ENCODE peak calls at places on chromosomes 1 and 21, in six cellular contexts. X, Y, O, L, N and S are unnamed samples.

GRCh38 chr1:177228721-177229088 is 57.9 kb downstream of the BRINP2 start:
- DNase-seq in X (peak), Y (no peak), O (peak), L (no peak), N (no peak), S (no peak)

GRCh38 chr1:198030682-198031081 is 113.5 kb downstream of the LHX9 start:
- DNase-seq in X (peak), Y (no peak), O (peak), L (no peak), N (no peak), S (no peak)

GRCh38 chr21:29436143-29436542 is 137.4 kb downstream of the BACH1 start:
- DNase-seq in X (peak), Y (no peak), O (no peak), L (no peak), N (no peak), S (no peak)

GRCh38 chr1:206633708-206634121 is 1.6 kb upstream of the DYRK3 start:
- DNase-seq in X (peak), Y (peak), O (peak), L (no peak), N (no peak), S (peak)

GRCh38 chr1:178918955-178919354 is 48.1 kb upstream of the ANGPTL1 start:
- DNase-seq in X (no peak), Y (no peak), O (no peak), L (no peak), N (no peak), S (no peak)

GRCh38 chr21:26961704-26962103 is 5.2 kb downstream of the ADAMTS5 start:
- DNase-seq in X (no peak), Y (peak), O (no peak), L (no peak), N (no peak), S (no peak)

GRCh38 chr1:150072959-150073358 is 5.4 kb downstream of the VPS45 start:
- DNase-seq in X (no peak), Y (peak), O (peak), L (no peak), N (no peak), S (no peak)

GRCh38 chr1:22190731-22191130 is 47.8 kb upstream of the WNT4 start:
- DNase-seq in X (no peak), Y (no peak), O (no peak), L (no peak), N (no peak), S (no peak)

GRCh38 chr1:229596961-229597699 is 28.8 kb downstream of the TAF5L start:
- DNase-seq in X (peak), Y (no peak), O (peak), L (no peak), N (no peak), S (no peak)

GRCh38 chr1:235953801-235954200 is 87.1 kb upstream of the LYST start:
- DNase-seq in X (peak), Y (no peak), O (peak), L (no peak), N (no peak), S (peak)

GRCh38 chr1:219189021-219189824 is 15.5 kb downstream of the LYPLAL1 start:
- DNase-seq in X (peak), Y (no peak), O (peak), L (no peak), N (no peak), S (no peak)

GRCh38 chr1:51482881-51483280 is 36.2 kb downstream of the EPS15 start:
- DNase-seq in X (no peak), Y (no peak), O (peak), L (no peak), N (no peak), S (no peak)

GRCh38 chr21:37460196-37460595 is 93.6 kb downstream of the DYRK1A start:
- DNase-seq in X (no peak), Y (peak), O (no peak), L (no peak), N (no peak), S (no peak)

GRCh38 chr21:31862078-31862477 is 10.7 kb upstream of the HUNK start:
- DNase-seq in X (no peak), Y (no peak), O (no peak), L (no peak), N (peak), S (no peak)

GRCh38 chr1:225923381-225923691 is 714 bp downstream of the PYCR2 start:
- DNase-seq in X (no peak), Y (no peak), O (no peak), L (no peak), N (no peak), S (no peak)

GRCh38 chr1:208476825-208477170 is 232.6 kb upstream of the PLXNA2 start:
- DNase-seq in X (no peak), Y (no peak), O (no peak), L (no peak), N (no peak), S (no peak)

GRCh38 chr1:167563579-167564246 is 10.2 kb upstream of the CREG1 start:
- DNase-seq in X (no peak), Y (no peak), O (no peak), L (no peak), N (no peak), S (no peak)

GRCh38 chr1:98385691-98386090 is 275.8 kb upstream of the SNX7 start:
- DNase-seq in X (peak), Y (no peak), O (peak), L (no peak), N (no peak), S (peak)

GRCh38 chr1:71030021-71030420 is 17.6 kb downstream of the PTGER3 start:
- DNase-seq in X (no peak), Y (no peak), O (no peak), L (no peak), N (no peak), S (peak)

GRCh38 chr1:165420655-165421054 is 24.3 kb downstream of the RXRG start:
- DNase-seq in X (no peak), Y (no peak), O (no peak), L (no peak), N (no peak), S (no peak)

GRCh38 chr1:231387770-231388669 is 34.1 kb downstream of the EGLN1 start:
- DNase-seq in X (peak), Y (peak), O (peak), L (no peak), N (no peak), S (no peak)

GRCh38 chr1:50969611-50970507 is at the start of gene CDKN2C:
- DNase-seq in X (peak), Y (peak), O (peak), L (no peak), N (peak), S (no peak)

GRCh38 chr1:24725209-24725651 is 20.0 kb upstream of the CLIC4 start:
- DNase-seq in X (no peak), Y (no peak), O (peak), L (no peak), N (no peak), S (no peak)

GRCh38 chr1:77794550-77794949 is 15.1 kb downstream of the MIGA1 start:
- DNase-seq in X (no peak), Y (no peak), O (no peak), L (no peak), N (no peak), S (no peak)

GRCh38 chr1:77889671-77890070 is 1.2 kb downstream of the NEXN start:
- DNase-seq in X (peak), Y (no peak), O (peak), L (no peak), N (no peak), S (peak)

DNA sequence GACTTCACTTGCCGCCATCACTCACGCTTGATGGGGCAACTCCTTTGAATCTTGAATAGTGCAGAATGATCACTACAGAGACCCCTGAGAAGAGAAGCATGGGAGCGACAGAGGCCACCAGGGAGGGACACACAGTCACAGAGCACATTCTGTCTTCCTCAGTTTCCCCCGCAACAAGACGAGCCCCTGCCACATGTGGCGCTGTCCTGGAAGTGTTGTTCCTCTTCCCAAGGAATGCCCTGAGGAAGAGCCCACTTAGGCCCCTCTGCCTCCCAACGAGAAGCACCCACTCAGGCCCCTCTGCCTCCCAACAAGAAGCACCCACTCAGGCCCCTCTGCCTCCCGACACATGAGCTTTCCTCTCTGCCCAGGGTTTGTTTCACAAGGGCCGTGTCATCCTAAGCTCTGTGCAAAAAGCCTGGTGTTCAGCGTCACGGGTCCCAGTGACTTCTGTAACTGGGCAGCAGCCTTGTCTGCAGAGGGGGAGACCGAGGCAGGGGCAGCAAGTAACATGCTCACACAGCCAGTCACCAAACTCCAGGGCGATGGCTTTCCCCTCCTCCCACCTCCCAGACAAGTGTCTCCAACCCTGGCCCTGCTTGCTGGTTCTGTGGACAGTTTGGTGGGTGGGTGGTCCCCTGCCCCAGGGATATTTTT is 19.8 kb downstream of the SLC37A1 start:
- DNase-seq in X (no peak), Y (no peak), O (no peak), L (no peak), N (no peak), S (no peak)
- H3K4me3 ChIP-seq in X (no peak), Y (no peak), O (no peak), L (no peak), N (no peak), S (no peak)

GRCh38 chr1:31662463-31662862 is 17.8 kb upstream of the PEF1 start:
- DNase-seq in X (no peak), Y (no peak), O (no peak), L (no peak), N (no peak), S (no peak)
- TF ChIP-seq CTCF in X (no peak), Y (no peak), O (no peak), L (no peak), N (no peak), S (no peak)

GRCh38 chr21:43739648-43740435 is 20.9 kb downstream of the PDXK start:
- DNase-seq in X (no peak), Y (no peak), O (no peak), L (no peak), N (no peak), S (no peak)
- H3K4me3 ChIP-seq in X (no peak), Y (no peak), O (no peak), L (no peak), N (no peak), S (no peak)

DNA sequence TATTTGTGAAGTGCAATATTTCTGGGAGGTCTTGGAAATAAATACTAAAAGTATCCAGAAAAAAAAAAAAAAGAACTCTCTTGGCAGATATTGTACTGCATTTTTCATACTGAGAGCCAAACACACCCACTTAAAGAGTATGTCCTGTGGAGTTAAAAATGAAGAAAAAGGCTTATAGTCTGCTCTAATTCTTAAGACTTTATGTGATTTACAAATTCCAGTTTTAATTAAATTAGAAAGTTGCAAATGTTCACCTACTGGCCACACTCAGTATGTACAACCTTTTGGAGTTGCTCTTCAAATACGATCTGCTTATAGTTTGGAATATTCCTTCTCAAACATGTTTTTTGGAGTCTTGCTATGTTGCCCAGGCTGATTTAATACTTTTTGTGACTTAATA is 107.6 kb downstream of the LEPR start:
- DNase-seq in X (no peak), Y (no peak), O (no peak), L (no peak), N (no peak), S (no peak)
- TF ChIP-seq CTCF in X (peak), Y (no peak), O (peak), L (no peak), N (no peak), S (peak)

GRCh38 chr21:34744801-34745200 is 76.0 kb downstream of the CLIC6 start:
- DNase-seq in X (no peak), Y (no peak), O (no peak), L (no peak), N (no peak), S (no peak)

GRCh38 chr21:34743285-34743684 is 74.5 kb downstream of the CLIC6 start:
- DNase-seq in X (no peak), Y (no peak), O (no peak), L (no peak), N (no peak), S (no peak)

GRCh38 chr21:34748862-34749261 is 80.1 kb downstream of the CLIC6 start:
- DNase-seq in X (no peak), Y (no peak), O (no peak), L (no peak), N (no peak), S (no peak)

GRCh38 chr21:34743831-34744230 is 75.0 kb downstream of the CLIC6 start:
- DNase-seq in X (peak), Y (no peak), O (peak), L (no peak), N (peak), S (no peak)

GRCh38 chr21:34745557-34746255 is 76.9 kb downstream of the CLIC6 start:
- DNase-seq in X (peak), Y (peak), O (peak), L (peak), N (peak), S (peak)
- H3K4me3 ChIP-seq in X (no peak), Y (peak), O (no peak), L (no peak), N (no peak), S (no peak)

GRCh38 chr1:32806315-32806714 is 10.8 kb downstream of the YARS1 start:
- DNase-seq in X (no peak), Y (no peak), O (no peak), L (no peak), N (peak), S (no peak)

GRCh38 chr1:32798679-32799416 is 18.3 kb downstream of the YARS1 start:
- DNase-seq in X (no peak), Y (no peak), O (no peak), L (no peak), N (no peak), S (no peak)

GRCh38 chr1:32798191-32798590 is 19.0 kb downstream of the YARS1 start:
- DNase-seq in X (peak), Y (no peak), O (peak), L (no peak), N (no peak), S (no peak)

GRCh38 chr1:32797456-32797855 is 19.7 kb downstream of the YARS1 start:
- DNase-seq in X (no peak), Y (no peak), O (peak), L (no peak), N (no peak), S (no peak)

DNA sequence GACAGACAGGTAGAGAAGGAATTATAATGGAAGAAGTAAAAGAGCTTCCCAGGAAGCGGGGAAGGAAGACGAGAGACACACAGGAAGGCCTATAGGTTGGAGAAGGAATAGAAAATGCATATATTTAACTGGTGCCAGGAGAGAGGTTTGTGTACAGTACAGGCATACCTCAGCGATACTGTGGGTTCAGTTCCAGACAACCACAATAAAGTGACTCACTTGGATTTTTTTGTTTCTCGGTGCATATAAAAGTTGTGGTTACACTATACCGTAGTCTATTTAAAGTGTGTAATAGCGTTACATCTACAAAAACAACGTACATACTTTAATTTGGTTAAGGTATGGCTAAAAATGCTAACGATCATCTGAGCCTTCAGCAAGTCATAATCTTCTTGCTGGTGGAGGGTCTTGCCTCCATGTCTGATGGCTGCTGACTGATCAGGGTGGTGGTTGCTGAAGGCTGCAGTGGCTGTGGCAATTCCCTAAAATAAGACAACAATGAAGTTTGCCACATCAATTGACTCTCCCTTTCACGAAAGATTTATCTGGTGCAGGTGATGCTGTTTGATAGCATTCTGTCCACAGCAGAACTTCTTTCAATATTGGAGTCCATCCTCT is 16.0 kb downstream of the YARS1 start:
- DNase-seq in X (peak), Y (no peak), O (peak), L (no peak), N (no peak), S (no peak)
- TF ChIP-seq CTCF in X (no peak), Y (no peak), O (no peak), L (no peak), N (no peak), S (no peak)

GRCh38 chr1:28507247-28507645 is 1.4 kb downstream of the RCC1 start:
- DNase-seq in X (no peak), Y (peak), O (no peak), L (no peak), N (no peak), S (no peak)
- H3K4me3 ChIP-seq in X (peak), Y (peak), O (peak), L (peak), N (peak), S (peak)

DNA sequence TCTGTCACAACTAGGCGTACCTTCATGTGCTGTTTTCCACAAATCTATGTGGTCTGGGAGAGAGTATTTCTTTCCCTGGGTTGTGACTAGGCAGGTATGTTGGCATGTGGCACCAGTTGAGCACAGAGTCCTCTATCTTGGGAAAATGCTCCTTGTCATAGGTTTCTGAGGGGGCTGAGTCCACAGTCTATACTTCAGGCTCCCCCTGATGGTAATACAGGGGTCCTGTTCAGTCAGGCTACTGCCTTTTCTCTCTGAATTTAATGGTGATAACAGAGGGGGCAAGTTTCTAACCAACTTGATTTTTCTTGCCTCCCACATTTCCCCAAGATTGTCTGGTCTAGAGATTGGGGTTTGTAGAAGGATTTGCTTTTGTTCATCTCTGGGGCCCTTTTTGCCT is 35.8 kb downstream of the VANGL1 start:
- DNase-seq in X (no peak), Y (peak), O (no peak), L (no peak), N (no peak), S (no peak)
- TF ChIP-seq CTCF in X (peak), Y (peak), O (no peak), L (no peak), N (no peak), S (peak)

GRCh38 chr1:92833840-92834239 is 2.0 kb downstream of the RPL5 start:
- DNase-seq in X (no peak), Y (no peak), O (no peak), L (no peak), N (no peak), S (no peak)

GRCh38 chr1:92832537-92833160 is 809 bp downstream of the RPL5 start:
- DNase-seq in X (no peak), Y (no peak), O (no peak), L (no peak), N (no peak), S (no peak)

GRCh38 chr1:92831762-92832536 is at the start of gene RPL5:
- DNase-seq in X (peak), Y (peak), O (peak), L (peak), N (peak), S (peak)

GRCh38 chr1:92834617-92835016 is 2.8 kb downstream of the RPL5 start:
- DNase-seq in X (no peak), Y (no peak), O (no peak), L (no peak), N (no peak), S (no peak)

GRCh38 chr1:92831368-92831761 is 475 bp upstream of the RPL5 start:
- DNase-seq in X (no peak), Y (no peak), O (no peak), L (no peak), N (no peak), S (no peak)
- H3K4me3 ChIP-seq in X (peak), Y (no peak), O (no peak), L (no peak), N (no peak), S (peak)